ENCODE peak calls at places on chromosomes 5 and 9, in nine cellular contexts. B, J, V, W, F, U, S, N and L are unnamed samples.

GRCh38 chr9:79581794-79582193 is 10.0 kb downstream of the TLE4 start:
- DNase-seq in B (no peak), J (no peak), V (peak), W (peak), F (peak), U (no peak), S (peak), N (no peak), L (peak)

GRCh38 chr5:75320341-75320740 is 16.7 kb upstream of the HMGCR start:
- DNase-seq in B (no peak), J (no peak), V (no peak), W (peak), F (no peak), U (no peak), S (peak), N (no peak), L (no peak)

GRCh38 chr9:23769307-23769935 is 56.6 kb downstream of the ELAVL2 start:
- DNase-seq in B (no peak), J (no peak), V (no peak), W (peak), F (peak), U (no peak), S (no peak), N (no peak), L (peak)

GRCh38 chr9:20898885-20899554 is 132.4 kb downstream of the HACD4 start:
- DNase-seq in B (no peak), J (peak), V (no peak), W (peak), F (no peak), U (no peak), S (peak), N (no peak), L (no peak)

GRCh38 chr9:123860603-123861002 is 69.3 kb downstream of the DENND1A start:
- DNase-seq in B (no peak), J (no peak), V (no peak), W (no peak), F (no peak), U (no peak), S (no peak), N (no peak), L (no peak)

GRCh38 chr5:160629007-160629402 is 207.3 kb downstream of the PTTG1 start:
- DNase-seq in B (peak), J (no peak), V (no peak), W (no peak), F (no peak), U (no peak), S (no peak), N (no peak), L (no peak)

GRCh38 chr5:60672693-60673264 is 27.2 kb downstream of the DEPDC1B start:
- DNase-seq in B (no peak), J (no peak), V (no peak), W (no peak), F (no peak), U (no peak), S (no peak), N (peak), L (no peak)

GRCh38 chr9:119086590-119086989 is 282.6 kb downstream of the BRINP1 start:
- DNase-seq in B (no peak), J (no peak), V (no peak), W (no peak), F (no peak), U (no peak), S (no peak), N (no peak), L (no peak)

GRCh38 chr5:33649801-33650482 is 209.2 kb downstream of the TARS1 start:
- DNase-seq in B (no peak), J (no peak), V (no peak), W (peak), F (peak), U (no peak), S (peak), N (no peak), L (peak)

GRCh38 chr9:121858788-121859187 is 207.4 kb downstream of the DAB2IP start:
- DNase-seq in B (no peak), J (no peak), V (no peak), W (no peak), F (no peak), U (no peak), S (no peak), N (no peak), L (no peak)

GRCh38 chr9:110382731-110383130 is 45.1 kb upstream of the TXNDC8 start:
- DNase-seq in B (no peak), J (no peak), V (no peak), W (no peak), F (no peak), U (no peak), S (no peak), N (no peak), L (no peak)
- TF ChIP-seq CTCF in B (no peak), J (no peak), V (no peak), W (no peak), F (no peak), U (no peak), S (no peak), N (no peak), L (no peak)

DNA sequence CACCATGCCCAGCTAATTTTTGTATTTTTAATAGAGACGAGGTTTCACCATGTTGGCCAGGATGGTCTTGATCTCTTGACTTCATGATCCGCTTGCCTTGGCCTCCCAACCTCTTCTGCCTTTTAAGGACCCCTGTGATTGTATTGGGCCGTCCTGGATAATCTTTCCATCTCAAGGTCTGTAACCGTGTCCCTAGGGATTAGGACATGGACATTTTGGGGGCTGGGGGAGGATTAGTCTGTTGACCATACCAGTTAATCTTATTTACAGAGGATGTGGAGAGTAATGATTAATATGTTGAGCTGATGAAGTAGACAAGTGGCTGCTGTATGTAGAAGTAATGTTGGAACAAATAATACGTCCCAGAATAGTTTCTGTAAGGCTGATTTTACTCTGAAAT is 23.1 kb downstream of the LNPEP start:
- DNase-seq in B (no peak), J (no peak), V (no peak), W (no peak), F (no peak), U (no peak), S (no peak), N (no peak), L (no peak)
- H3K4me3 ChIP-seq in B (no peak), J (no peak), V (no peak), W (no peak), F (no peak), U (no peak), S (no peak), N (no peak), L (no peak)

DNA sequence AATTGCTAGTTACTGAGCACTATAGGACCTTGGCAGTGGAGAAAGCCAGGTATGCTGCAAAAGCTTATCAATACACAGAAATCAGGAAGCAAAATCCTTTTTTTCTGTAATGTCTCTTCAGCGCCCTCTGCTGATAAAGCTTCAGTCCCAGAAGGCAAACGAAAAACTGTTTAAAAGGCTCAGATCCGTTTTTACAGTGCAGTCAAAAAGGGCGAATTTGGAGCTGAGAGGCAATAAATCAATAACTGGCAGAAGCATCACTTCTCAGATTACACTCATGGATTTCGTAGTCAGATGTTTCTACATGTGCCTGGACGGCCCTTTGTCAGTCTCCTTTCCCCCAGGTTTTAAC is 1.1 kb upstream of the MAN2A1 start:
- DNase-seq in B (no peak), J (no peak), V (no peak), W (peak), F (no peak), U (no peak), S (no peak), N (no peak), L (no peak)
- TF ChIP-seq CTCF in B (peak), J (peak), V (peak), W (peak), F (peak), U (peak), S (peak), N (no peak), L (no peak)

GRCh38 chr5:86869268-86869667 is 251.5 kb downstream of the COX7C start:
- DNase-seq in B (no peak), J (no peak), V (no peak), W (no peak), F (no peak), U (no peak), S (no peak), N (no peak), L (no peak)

GRCh38 chr5:86864022-86864421 is 246.3 kb downstream of the COX7C start:
- DNase-seq in B (no peak), J (peak), V (peak), W (no peak), F (no peak), U (no peak), S (no peak), N (no peak), L (no peak)

GRCh38 chr5:86862093-86862492 is 244.4 kb downstream of the COX7C start:
- DNase-seq in B (no peak), J (no peak), V (no peak), W (no peak), F (no peak), U (no peak), S (no peak), N (no peak), L (no peak)

GRCh38 chr5:86865396-86865795 is 247.7 kb downstream of the COX7C start:
- DNase-seq in B (no peak), J (no peak), V (peak), W (no peak), F (no peak), U (no peak), S (no peak), N (no peak), L (no peak)

DNA sequence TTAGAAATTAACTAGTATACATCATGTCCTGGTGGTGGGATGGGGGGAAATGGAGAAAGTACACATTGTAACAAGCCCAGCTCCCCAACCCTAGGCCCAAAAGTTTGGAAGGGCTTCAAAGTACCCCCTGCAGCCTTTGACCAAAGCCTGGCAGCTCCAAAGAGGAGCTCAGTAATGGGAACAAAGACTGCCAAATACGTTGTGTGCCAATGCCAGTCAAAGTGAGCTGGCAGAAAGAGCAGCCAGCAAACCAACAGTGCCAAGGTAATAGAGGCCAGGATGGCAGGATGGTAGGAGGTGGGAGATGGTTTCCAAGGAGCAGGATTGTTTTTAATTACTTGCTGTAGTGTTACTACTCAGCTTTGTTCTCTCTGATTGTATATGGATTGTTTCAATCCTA is 248.3 kb downstream of the COX7C start:
- DNase-seq in B (peak), J (no peak), V (no peak), W (no peak), F (no peak), U (no peak), S (no peak), N (no peak), L (no peak)
- H3K4me3 ChIP-seq in B (no peak), J (no peak), V (no peak), W (no peak), F (no peak), U (no peak), S (no peak), N (no peak), L (no peak)

DNA sequence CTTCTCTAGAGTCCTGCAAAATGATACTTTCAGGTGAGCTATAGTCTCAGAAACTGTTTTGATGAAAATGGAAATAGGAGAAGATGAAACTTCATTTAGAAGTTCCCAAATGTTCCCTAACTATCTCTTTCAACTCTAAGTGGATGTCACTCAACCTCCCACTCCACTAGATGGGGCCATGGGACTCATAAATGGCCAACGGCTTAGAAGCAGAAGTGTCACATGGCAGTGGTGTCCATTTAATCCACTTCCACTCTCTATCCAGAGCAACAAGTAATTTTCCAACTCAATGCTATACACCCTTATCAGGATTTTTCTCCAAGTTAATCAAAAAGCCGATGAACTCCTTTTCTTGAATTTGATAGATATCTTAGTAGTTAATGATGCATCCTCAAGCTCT is 295.7 kb downstream of the EDIL3 start:
- DNase-seq in B (no peak), J (peak), V (no peak), W (peak), F (peak), U (no peak), S (peak), N (no peak), L (no peak)
- TF ChIP-seq CTCF in B (peak), J (peak), V (peak), W (peak), F (peak), U (no peak), S (peak), N (no peak), L (peak)